ENCODE peak calls at places on chromosomes 2 and 18, in four cellular contexts. One of them, this sample, is unnamed.

GRCh38 chr2:95539836-95540235 is 52.0 kb upstream of the TRIM43 start:
- DNase-seq in IMR-90: no peak
- DNase-seq in cardiac muscle cell: no peak
- DNase-seq in heart left ventricle: no peak
- DNase-seq in this sample: no peak

GRCh38 chr2:196971574-196972279 is 45.2 kb upstream of the PGAP1 start:
- DNase-seq in heart left ventricle: no peak
- DNase-seq in cardiac muscle cell: no peak
- DNase-seq in IMR-90: no peak
- DNase-seq in this sample: no peak

GRCh38 chr2:234110219-234110618 is 59.7 kb downstream of the SPP2 start:
- DNase-seq in cardiac muscle cell: peak; percentile 8
- DNase-seq in IMR-90: no peak
- DNase-seq in heart left ventricle: no peak
- DNase-seq in this sample: no peak

GRCh38 chr2:100422320-100422719 is 4.9 kb upstream of the CHST10 start:
- DNase-seq in heart left ventricle: no peak
- DNase-seq in cardiac muscle cell: peak; percentile 55
- DNase-seq in IMR-90: peak; percentile 36
- DNase-seq in this sample: no peak

GRCh38 chr2:197137234-197137633 is 173.3 kb downstream of the ANKRD44 start:
- DNase-seq in cardiac muscle cell: peak; percentile 46
- DNase-seq in heart left ventricle: no peak
- DNase-seq in IMR-90: peak; percentile 77
- DNase-seq in this sample: no peak

GRCh38 chr2:75522543-75523312 is 38.0 kb downstream of the EVA1A start:
- DNase-seq in cardiac muscle cell: no peak
- DNase-seq in heart left ventricle: no peak
- DNase-seq in IMR-90: no peak
- DNase-seq in this sample: no peak

GRCh38 chr2:85731606-85732005 is 22.2 kb upstream of the ATOH8 start:
- DNase-seq in heart left ventricle: no peak
- DNase-seq in IMR-90: no peak
- DNase-seq in cardiac muscle cell: no peak
- DNase-seq in this sample: no peak

GRCh38 chr2:232367591-232368233 is 10.8 kb upstream of the ALPP start:
- DNase-seq in cardiac muscle cell: no peak
- DNase-seq in heart left ventricle: no peak
- DNase-seq in IMR-90: no peak
- DNase-seq in this sample: no peak

GRCh38 chr2:38265461-38265860 is 111.6 kb downstream of the ATL2 start:
- DNase-seq in cardiac muscle cell: no peak
- DNase-seq in IMR-90: no peak
- DNase-seq in heart left ventricle: no peak
- DNase-seq in this sample: no peak

GRCh38 chr2:191176801-191177438 is 26.1 kb upstream of the STAT4 start:
- DNase-seq in cardiac muscle cell: no peak
- DNase-seq in heart left ventricle: no peak
- DNase-seq in IMR-90: no peak
- DNase-seq in this sample: no peak

GRCh38 chr2:55891671-55892071 is 31.9 kb downstream of the EFEMP1 start:
- DNase-seq in cardiac muscle cell: peak; percentile 61
- DNase-seq in IMR-90: no peak
- DNase-seq in heart left ventricle: no peak
- DNase-seq in this sample: no peak

GRCh38 chr18:67232406-67232805 is 284.1 kb downstream of the DSEL start:
- DNase-seq in heart left ventricle: no peak
- DNase-seq in IMR-90: peak; percentile 62
- DNase-seq in cardiac muscle cell: peak; percentile 90
- DNase-seq in this sample: no peak

GRCh38 chr2:16773080-16773713 is 107.6 kb upstream of the CYRIA start:
- DNase-seq in IMR-90: peak; percentile 42
- DNase-seq in cardiac muscle cell: peak; percentile 58
- DNase-seq in heart left ventricle: no peak
- DNase-seq in this sample: no peak

GRCh38 chr2:63604666-63605065 is 15.9 kb downstream of the MDH1 start:
- DNase-seq in heart left ventricle: no peak
- DNase-seq in cardiac muscle cell: no peak
- DNase-seq in IMR-90: no peak
- DNase-seq in this sample: no peak

DNA sequence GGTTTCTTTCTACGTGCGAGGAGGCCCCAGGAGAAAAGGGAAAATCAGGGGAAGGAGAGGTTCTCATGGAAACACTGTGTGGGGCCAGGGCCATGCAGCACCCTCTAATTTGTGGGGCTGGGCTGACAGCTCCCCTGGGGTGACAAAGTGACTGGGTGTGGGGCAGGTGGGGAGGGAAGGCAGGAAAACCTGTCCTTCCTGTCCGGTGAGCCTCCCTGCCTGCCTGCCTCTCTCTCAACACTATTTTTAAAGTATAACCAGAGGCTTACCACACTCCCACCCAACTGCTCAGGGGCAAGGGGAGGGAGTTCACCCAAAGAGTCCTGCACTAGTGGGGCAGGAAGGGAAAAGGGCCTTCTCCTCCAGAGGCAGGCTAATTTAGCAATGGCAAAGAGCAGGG is 10.5 kb upstream of the EPAS1 start:
- DNase-seq in cardiac muscle cell: no peak
- DNase-seq in heart left ventricle: no peak
- DNase-seq in IMR-90: no peak
- DNase-seq in this sample: no peak
- H3K27ac ChIP-seq in cardiac muscle cell: no peak overlapping the region
- H3K27ac ChIP-seq in heart left ventricle: no peak overlapping the region
- H3K27ac ChIP-seq in IMR-90: no peak overlapping the region
- H3K27ac ChIP-seq in this sample: no peak overlapping the region

GRCh38 chr2:54634564-54635511 is 88.6 kb upstream of the EML6 start:
- DNase-seq in heart left ventricle: peak; percentile 85
- DNase-seq in cardiac muscle cell: peak; percentile 82
- DNase-seq in IMR-90: peak; percentile 84
- DNase-seq in this sample: no peak
- H3K4me3 ChIP-seq in heart left ventricle: peak overlapping the region; percentile 29
- H3K4me3 ChIP-seq in cardiac muscle cell: no peak overlapping the region
- H3K4me3 ChIP-seq in IMR-90: peak overlapping the region; percentile 0
- H3K4me3 ChIP-seq in this sample: no peak overlapping the region

GRCh38 chr18:58363767-58364540 is 264.9 kb downstream of the ALPK2 start:
- DNase-seq in cardiac muscle cell: peak; percentile 19
- DNase-seq in heart left ventricle: no peak
- DNase-seq in IMR-90: peak; percentile 70
- DNase-seq in this sample: no peak

GRCh38 chr18:58364867-58365533 is 263.9 kb downstream of the ALPK2 start:
- DNase-seq in IMR-90: peak; percentile 68
- DNase-seq in cardiac muscle cell: no peak
- DNase-seq in heart left ventricle: no peak
- DNase-seq in this sample: no peak

GRCh38 chr18:58362027-58362575 is 266.8 kb downstream of the ALPK2 start:
- DNase-seq in IMR-90: peak; percentile 97
- DNase-seq in heart left ventricle: peak; percentile 38
- DNase-seq in cardiac muscle cell: peak; percentile 93
- DNase-seq in this sample: no peak

GRCh38 chr18:58361212-58361611 is 267.7 kb downstream of the ALPK2 start:
- DNase-seq in IMR-90: peak; percentile 27
- DNase-seq in heart left ventricle: no peak
- DNase-seq in cardiac muscle cell: peak; percentile 44
- DNase-seq in this sample: no peak

GRCh38 chr18:58362829-58363231 is 266.1 kb downstream of the ALPK2 start:
- DNase-seq in cardiac muscle cell: no peak
- DNase-seq in heart left ventricle: no peak
- DNase-seq in IMR-90: peak; percentile 51
- DNase-seq in this sample: no peak
- H3K27ac ChIP-seq in cardiac muscle cell: no peak overlapping the region
- H3K27ac ChIP-seq in heart left ventricle: peak overlapping the region; percentile 50
- H3K27ac ChIP-seq in IMR-90: no peak overlapping the region
- H3K27ac ChIP-seq in this sample: peak overlapping the region; percentile 2

DNA sequence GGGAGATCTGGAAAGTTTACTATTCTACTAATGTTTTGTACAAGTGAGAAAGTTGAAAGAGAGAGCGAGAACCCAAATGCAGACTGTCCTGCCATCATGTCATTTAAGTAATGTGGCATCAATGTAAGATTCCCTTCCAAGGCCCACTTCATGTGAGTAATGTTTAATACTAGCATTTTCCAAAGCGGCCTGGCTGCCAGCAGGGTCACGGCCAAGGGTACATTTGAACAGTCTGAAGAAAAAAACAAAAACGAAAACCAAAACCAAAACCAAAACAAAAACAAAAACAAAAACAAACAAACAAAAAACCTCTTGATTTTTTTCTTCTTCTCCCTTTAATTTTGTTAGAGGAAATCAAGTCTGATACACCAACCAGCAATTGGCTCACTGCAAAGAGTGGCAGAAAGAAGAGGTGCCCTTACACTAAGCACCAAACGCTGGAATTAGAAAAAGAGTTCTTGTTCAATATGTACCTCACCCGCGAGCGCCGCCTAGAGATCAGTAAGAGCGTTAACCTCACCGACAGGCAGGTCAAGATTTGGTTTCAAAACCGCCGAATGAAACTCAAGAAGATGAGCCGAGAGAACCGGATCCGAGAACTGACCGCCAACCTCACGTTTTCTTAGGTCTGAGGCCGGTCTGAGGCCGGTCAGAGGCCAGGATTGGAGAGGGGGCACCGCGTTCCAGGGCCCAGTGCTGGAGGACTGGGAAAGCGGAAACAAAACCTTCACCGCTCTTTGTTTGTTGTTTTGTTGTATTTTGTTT is 2.2 kb downstream of the HOXD10 start:
- DNase-seq in IMR-90: no peak
- DNase-seq in cardiac muscle cell: no peak
- DNase-seq in heart left ventricle: no peak
- DNase-seq in this sample: peak; percentile 69
- H3K4me3 ChIP-seq in IMR-90: no peak overlapping the region
- H3K4me3 ChIP-seq in cardiac muscle cell: no peak overlapping the region
- H3K4me3 ChIP-seq in heart left ventricle: no peak overlapping the region
- H3K4me3 ChIP-seq in this sample: no peak overlapping the region

GRCh38 chr18:49055196-49055595 is 104.4 kb upstream of the SMAD7 start:
- DNase-seq in cardiac muscle cell: no peak
- DNase-seq in IMR-90: no peak
- DNase-seq in heart left ventricle: no peak
- DNase-seq in this sample: no peak

GRCh38 chr18:49059028-49059670 is 108.4 kb upstream of the SMAD7 start:
- DNase-seq in cardiac muscle cell: no peak
- DNase-seq in heart left ventricle: no peak
- DNase-seq in IMR-90: peak; percentile 24
- DNase-seq in this sample: no peak

GRCh38 chr18:49051323-49051967 is 100.7 kb upstream of the SMAD7 start:
- DNase-seq in heart left ventricle: no peak
- DNase-seq in cardiac muscle cell: no peak
- DNase-seq in IMR-90: no peak
- DNase-seq in this sample: no peak

GRCh38 chr18:49052891-49053644 is 102.3 kb upstream of the SMAD7 start:
- DNase-seq in cardiac muscle cell: peak; percentile 87
- DNase-seq in IMR-90: peak; percentile 97
- DNase-seq in heart left ventricle: no peak
- DNase-seq in this sample: peak; percentile 71

DNA sequence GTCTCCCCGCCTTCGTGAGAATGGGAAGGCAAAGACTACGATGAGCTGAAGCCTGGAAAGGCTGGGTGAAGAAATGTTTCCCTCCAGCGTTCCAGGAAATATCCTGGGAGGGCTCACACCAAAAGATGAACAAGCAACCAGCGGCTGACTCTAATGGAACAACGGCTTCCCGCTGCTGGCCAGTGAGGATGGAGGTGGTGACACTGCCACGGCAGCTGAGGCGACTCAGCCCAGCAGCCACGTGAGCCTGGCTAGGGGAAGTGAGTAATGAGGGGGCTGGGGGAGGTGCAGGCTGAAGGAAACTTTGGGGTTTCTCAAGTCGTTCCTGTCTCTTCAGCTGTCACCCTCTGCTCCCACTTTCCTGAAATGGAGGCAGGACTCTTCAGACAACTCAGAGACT is 105.0 kb upstream of the SMAD7 start:
- DNase-seq in IMR-90: peak; percentile 94
- DNase-seq in heart left ventricle: peak; percentile 70
- DNase-seq in cardiac muscle cell: peak; percentile 74
- DNase-seq in this sample: no peak
- H3K27ac ChIP-seq in IMR-90: peak overlapping the region; percentile 85
- H3K27ac ChIP-seq in heart left ventricle: no peak overlapping the region
- H3K27ac ChIP-seq in cardiac muscle cell: no peak overlapping the region
- H3K27ac ChIP-seq in this sample: no peak overlapping the region

GRCh38 chr18:9827856-9828793 is 57.6 kb upstream of the TXNDC2 start:
- DNase-seq in heart left ventricle: peak; percentile 57
- DNase-seq in cardiac muscle cell: peak; percentile 99
- DNase-seq in IMR-90: peak; percentile 100
- DNase-seq in this sample: peak; percentile 78
- H3K4me3 ChIP-seq in heart left ventricle: no peak overlapping the region
- H3K4me3 ChIP-seq in cardiac muscle cell: no peak overlapping the region
- H3K4me3 ChIP-seq in IMR-90: no peak overlapping the region
- H3K4me3 ChIP-seq in this sample: no peak overlapping the region

This sample was measured in Peyer's patch.